ENCODE peak calls at places on chromosomes 2 and 18, in four cellular contexts. One of them, this sample, is unnamed.

GRCh38 chr2:216651370-216651881 is 18.2 kb downstream of the IGFBP2 start:
- DNase-seq in AG04450: peak
- DNase-seq in brain microvascular endothelial cell: no peak
- DNase-seq in A549: no peak
- DNase-seq in this sample: no peak

GRCh38 chr2:63050186-63050915 is at the start of gene OTX1:
- DNase-seq in A549: peak
- DNase-seq in brain microvascular endothelial cell: no peak
- DNase-seq in AG04450: no peak
- DNase-seq in this sample: peak

GRCh38 chr2:186551323-186552050 is 38.4 kb upstream of the ITGAV start:
- DNase-seq in A549: no peak
- DNase-seq in brain microvascular endothelial cell: peak
- DNase-seq in AG04450: no peak
- DNase-seq in this sample: no peak

GRCh38 chr2:32772623-32773221 is 144.9 kb downstream of the TTC27 start:
- DNase-seq in brain microvascular endothelial cell: peak
- DNase-seq in AG04450: peak
- DNase-seq in A549: peak
- DNase-seq in this sample: no peak

GRCh38 chr2:134917958-134918517 is 584 bp upstream of the CCNT2 start:
- DNase-seq in A549: no peak
- DNase-seq in brain microvascular endothelial cell: no peak
- DNase-seq in AG04450: no peak
- DNase-seq in this sample: peak

GRCh38 chr2:109614715-109615636 is 812 bp downstream of the SOWAHC start:
- DNase-seq in AG04450: no peak
- DNase-seq in A549: no peak
- DNase-seq in brain microvascular endothelial cell: no peak
- DNase-seq in this sample: no peak

GRCh38 chr2:202084265-202084664 is 11.2 kb downstream of the KIAA2012 start:
- DNase-seq in A549: no peak
- DNase-seq in brain microvascular endothelial cell: no peak
- DNase-seq in AG04450: no peak
- DNase-seq in this sample: no peak

GRCh38 chr2:229622495-229623355 is 91.6 kb downstream of the DNER start:
- DNase-seq in A549: no peak
- DNase-seq in brain microvascular endothelial cell: no peak
- DNase-seq in AG04450: no peak
- DNase-seq in this sample: no peak

GRCh38 chr18:72871091-72871490 is 3.3 kb upstream of the NETO1 start:
- DNase-seq in AG04450: no peak
- DNase-seq in brain microvascular endothelial cell: peak
- DNase-seq in A549: no peak
- DNase-seq in this sample: no peak

GRCh38 chr2:85418132-85419008 is at the start of gene SH2D6:
- DNase-seq in A549: peak
- DNase-seq in AG04450: peak
- DNase-seq in brain microvascular endothelial cell: peak
- DNase-seq in this sample: no peak

GRCh38 chr2:109403841-109404201 is 209.9 kb downstream of the SEPTIN10 start:
- DNase-seq in AG04450: no peak
- DNase-seq in brain microvascular endothelial cell: no peak
- DNase-seq in A549: no peak
- DNase-seq in this sample: no peak

GRCh38 chr2:193584001-193584400 is 1389.3 kb upstream of the TMEFF2 start:
- DNase-seq in AG04450: no peak
- DNase-seq in brain microvascular endothelial cell: no peak
- DNase-seq in A549: no peak
- DNase-seq in this sample: no peak

GRCh38 chr18:47932603-47933002 is 2.1 kb upstream of the SMAD2 start:
- DNase-seq in brain microvascular endothelial cell: no peak
- DNase-seq in AG04450: no peak
- DNase-seq in A549: no peak
- DNase-seq in this sample: no peak

GRCh38 chr2:19881221-19881620 is 20.6 kb downstream of the TTC32 start:
- DNase-seq in A549: no peak
- DNase-seq in brain microvascular endothelial cell: no peak
- DNase-seq in AG04450: no peak
- DNase-seq in this sample: no peak

GRCh38 chr18:944440-944839 is 39.8 kb downstream of the ADCYAP1 start:
- DNase-seq in AG04450: no peak
- DNase-seq in A549: no peak
- DNase-seq in brain microvascular endothelial cell: peak
- DNase-seq in this sample: no peak

GRCh38 chr2:145116834-145117233 is 596.9 kb upstream of the ZEB2 start:
- DNase-seq in A549: no peak
- DNase-seq in brain microvascular endothelial cell: no peak
- DNase-seq in AG04450: no peak
- DNase-seq in this sample: no peak

GRCh38 chr2:237475704-237476107 is 11.3 kb upstream of the MLPH start:
- DNase-seq in AG04450: no peak
- DNase-seq in brain microvascular endothelial cell: peak
- DNase-seq in A549: peak
- DNase-seq in this sample: no peak

GRCh38 chr2:186848873-186849578 is at the start of gene ZSWIM2:
- DNase-seq in brain microvascular endothelial cell: peak
- DNase-seq in A549: no peak
- DNase-seq in AG04450: peak
- DNase-seq in this sample: no peak

GRCh38 chr2:45750484-45750883 is 99.0 kb downstream of the PRKCE start:
- DNase-seq in A549: no peak
- DNase-seq in AG04450: no peak
- DNase-seq in brain microvascular endothelial cell: no peak
- DNase-seq in this sample: no peak

GRCh38 chr2:20365249-20365817 is 14.7 kb upstream of the PUM2 start:
- DNase-seq in brain microvascular endothelial cell: peak
- DNase-seq in AG04450: no peak
- DNase-seq in A549: peak
- DNase-seq in this sample: no peak

GRCh38 chr2:75465317-75465998 is 95.3 kb downstream of the EVA1A start:
- DNase-seq in brain microvascular endothelial cell: peak
- DNase-seq in AG04450: peak
- DNase-seq in A549: no peak
- DNase-seq in this sample: no peak

GRCh38 chr18:26307161-26307773 is 81.0 kb downstream of the TAF4B start:
- DNase-seq in A549: peak
- DNase-seq in AG04450: peak
- DNase-seq in brain microvascular endothelial cell: peak
- DNase-seq in this sample: peak

GRCh38 chr2:233065954-233066470 is 5.9 kb downstream of the INPP5D start:
- DNase-seq in AG04450: no peak
- DNase-seq in A549: no peak
- DNase-seq in brain microvascular endothelial cell: no peak
- DNase-seq in this sample: no peak

GRCh38 chr2:210428415-210429179 is 48.0 kb downstream of the LANCL1 start:
- DNase-seq in brain microvascular endothelial cell: no peak
- DNase-seq in AG04450: no peak
- DNase-seq in A549: no peak
- DNase-seq in this sample: no peak
- H3K4me3 ChIP-seq in brain microvascular endothelial cell: no peak
- H3K4me3 ChIP-seq in AG04450: no peak
- H3K4me3 ChIP-seq in A549: no peak
- H3K4me3 ChIP-seq in this sample: no peak

GRCh38 chr18:8989855-8990254 is 112.6 kb upstream of the NDUFV2 start:
- DNase-seq in A549: no peak
- DNase-seq in AG04450: no peak
- DNase-seq in brain microvascular endothelial cell: no peak
- DNase-seq in this sample: no peak

GRCh38 chr18:8988262-8988871 is 114.1 kb upstream of the NDUFV2 start:
- DNase-seq in AG04450: no peak
- DNase-seq in brain microvascular endothelial cell: peak
- DNase-seq in A549: peak
- DNase-seq in this sample: peak

GRCh38 chr18:8989017-8989416 is 113.5 kb upstream of the NDUFV2 start:
- DNase-seq in A549: no peak
- DNase-seq in brain microvascular endothelial cell: no peak
- DNase-seq in AG04450: no peak
- DNase-seq in this sample: no peak

GRCh38 chr18:8990276-8991031 is 112.0 kb upstream of the NDUFV2 start:
- DNase-seq in AG04450: no peak
- DNase-seq in brain microvascular endothelial cell: no peak
- DNase-seq in A549: no peak
- DNase-seq in this sample: peak

GRCh38 chr18:8991131-8991530 is 111.4 kb upstream of the NDUFV2 start:
- DNase-seq in brain microvascular endothelial cell: no peak
- DNase-seq in AG04450: no peak
- DNase-seq in A549: no peak
- DNase-seq in this sample: no peak
- TF ChIP-seq CTCF in brain microvascular endothelial cell: no peak
- TF ChIP-seq CTCF in AG04450: no peak
- TF ChIP-seq CTCF in A549: no peak
- TF ChIP-seq CTCF in this sample: no peak

GRCh38 chr2:218961651-218962570 is 2.4 kb downstream of the CDK5R2 start:
- DNase-seq in brain microvascular endothelial cell: no peak
- DNase-seq in A549: no peak
- DNase-seq in AG04450: no peak
- DNase-seq in this sample: no peak
- H3K4me3 ChIP-seq in brain microvascular endothelial cell: no peak
- H3K4me3 ChIP-seq in A549: no peak
- H3K4me3 ChIP-seq in AG04450: no peak
- H3K4me3 ChIP-seq in this sample: no peak

GRCh38 chr2:155377178-155377780 is 678.8 kb downstream of the KCNJ3 start:
- DNase-seq in AG04450: no peak
- DNase-seq in brain microvascular endothelial cell: no peak
- DNase-seq in A549: no peak
- DNase-seq in this sample: peak
- TF ChIP-seq CTCF in AG04450: peak
- TF ChIP-seq CTCF in brain microvascular endothelial cell: peak
- TF ChIP-seq CTCF in A549: peak
- TF ChIP-seq CTCF in this sample: peak

GRCh38 chr2:226154610-226155009 is 645.0 kb downstream of the IRS1 start:
- DNase-seq in brain microvascular endothelial cell: no peak
- DNase-seq in A549: no peak
- DNase-seq in AG04450: no peak
- DNase-seq in this sample: no peak
- H3K4me3 ChIP-seq in brain microvascular endothelial cell: no peak
- H3K4me3 ChIP-seq in A549: no peak
- H3K4me3 ChIP-seq in AG04450: no peak
- H3K4me3 ChIP-seq in this sample: no peak

DNA sequence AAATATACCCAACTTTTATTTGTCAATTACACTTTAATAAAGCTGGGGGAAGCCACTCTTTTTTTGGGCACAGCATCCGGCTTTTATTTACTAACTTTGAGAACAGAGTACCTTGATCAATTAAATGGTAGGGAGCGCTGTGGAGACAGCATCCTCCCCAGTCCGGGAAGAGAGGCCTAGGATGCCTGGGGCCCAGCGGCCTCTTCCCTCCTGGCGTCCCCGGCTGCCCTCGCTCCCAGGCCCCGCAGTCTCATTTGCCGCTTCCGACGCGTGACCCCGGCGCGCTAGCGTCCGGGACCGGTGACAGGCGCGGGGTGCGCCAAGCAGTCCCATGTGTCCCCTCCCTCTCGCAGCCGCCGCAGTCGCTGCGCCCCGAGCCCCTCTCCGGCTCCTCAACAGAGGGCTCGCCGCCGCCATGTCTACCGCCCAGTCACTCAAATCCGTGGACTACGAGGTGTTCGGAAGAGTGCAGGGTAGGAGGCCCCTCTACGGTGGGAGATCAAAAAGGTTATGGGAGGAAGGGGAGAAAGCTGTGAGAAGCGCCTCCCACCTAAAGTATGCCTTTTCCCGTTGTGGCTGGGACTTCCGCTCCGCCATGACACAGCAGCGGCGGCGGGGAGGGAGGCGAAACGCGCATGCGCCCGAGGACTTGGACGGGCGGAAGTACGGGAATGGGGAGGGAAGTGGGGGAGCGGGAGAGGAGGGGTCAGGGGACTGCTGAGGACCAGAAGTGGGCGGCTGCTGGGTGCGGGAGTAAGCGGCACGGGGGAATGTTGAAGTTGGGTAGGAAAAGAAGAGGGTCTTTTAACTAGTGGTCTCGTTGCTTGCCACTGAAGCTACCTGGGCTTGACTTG is at the start of gene ACYP2:
- DNase-seq in A549: peak
- DNase-seq in AG04450: peak
- DNase-seq in brain microvascular endothelial cell: peak
- DNase-seq in this sample: peak
- TF ChIP-seq CTCF in A549: peak
- TF ChIP-seq CTCF in AG04450: peak
- TF ChIP-seq CTCF in brain microvascular endothelial cell: peak
- TF ChIP-seq CTCF in this sample: peak

GRCh38 chr2:241546771-241547498 is 11.6 kb upstream of the BOK start:
- DNase-seq in brain microvascular endothelial cell: peak
- DNase-seq in A549: no peak
- DNase-seq in AG04450: peak
- DNase-seq in this sample: no peak
- H3K4me3 ChIP-seq in brain microvascular endothelial cell: peak
- H3K4me3 ChIP-seq in A549: no peak
- H3K4me3 ChIP-seq in AG04450: peak
- H3K4me3 ChIP-seq in this sample: no peak

DNA sequence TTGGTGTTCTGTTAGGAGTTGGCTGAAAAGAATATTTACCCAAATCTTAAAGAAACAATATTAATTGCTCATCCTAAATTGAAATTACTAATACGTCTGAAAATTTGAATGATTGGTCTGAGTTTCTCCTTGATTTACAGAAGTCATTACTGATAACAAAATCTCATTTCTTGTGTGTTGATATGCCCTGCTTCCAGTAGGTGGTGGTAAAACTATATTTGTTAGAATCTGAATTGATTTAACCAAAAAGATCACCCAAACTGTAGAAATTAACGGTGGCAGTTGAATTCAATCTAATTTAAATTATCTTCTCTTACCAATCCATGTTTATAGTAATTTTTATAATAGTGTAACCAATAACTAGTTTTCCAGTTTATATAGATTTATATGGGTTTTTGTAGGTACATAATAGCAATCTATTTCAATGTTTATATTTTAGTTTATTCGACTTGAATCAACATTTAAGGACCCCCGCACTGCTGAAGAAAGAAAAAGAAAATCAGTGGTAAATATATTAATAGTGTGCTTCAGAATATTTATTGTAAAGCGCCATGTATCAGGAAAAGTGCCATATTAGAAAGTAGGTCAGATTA is 38.3 kb downstream of the PAPOLG start:
- DNase-seq in brain microvascular endothelial cell: no peak
- DNase-seq in A549: peak
- DNase-seq in AG04450: no peak
- DNase-seq in this sample: no peak
- TF ChIP-seq CTCF in brain microvascular endothelial cell: peak
- TF ChIP-seq CTCF in A549: peak
- TF ChIP-seq CTCF in AG04450: peak
- TF ChIP-seq CTCF in this sample: peak

DNA sequence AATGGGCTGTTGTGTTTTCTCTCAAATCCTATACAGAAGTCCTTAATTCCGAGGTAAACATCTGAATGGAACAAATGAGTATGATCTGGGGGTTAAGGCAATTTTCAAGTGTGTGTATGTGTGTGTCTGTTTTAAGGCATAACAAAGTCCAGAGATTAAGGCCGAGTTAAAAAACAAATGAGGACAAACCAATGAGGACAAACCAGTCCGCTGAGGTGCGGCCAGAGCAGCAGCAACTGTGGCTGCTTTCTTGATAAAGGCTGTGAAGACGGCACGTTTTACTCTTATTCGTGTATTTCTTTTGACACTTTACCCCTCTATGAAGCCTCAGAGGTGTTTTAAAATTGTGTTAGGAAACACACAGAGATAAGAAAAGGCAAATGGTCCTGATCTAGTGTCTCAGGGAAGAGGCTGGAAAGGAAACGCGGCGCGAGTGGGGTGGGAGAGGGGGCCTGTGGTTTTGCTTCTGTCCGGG is 495 bp upstream of the GULP1 start:
- DNase-seq in AG04450: no peak
- DNase-seq in brain microvascular endothelial cell: no peak
- DNase-seq in A549: peak
- DNase-seq in this sample: no peak
- H3K4me3 ChIP-seq in AG04450: peak
- H3K4me3 ChIP-seq in brain microvascular endothelial cell: peak
- H3K4me3 ChIP-seq in A549: peak
- H3K4me3 ChIP-seq in this sample: peak